ENCODE peak calls at places on chromosomes 5 and 9, in four cellular contexts. A, U, M and B are unnamed samples.

GRCh38 chr9:134189475-134190231 is 25.3 kb upstream of the RNU6ATAC start:
- DNase-seq in M (peak; percentile 10), U (no peak), A (peak; percentile 54), B (no peak)

GRCh38 chr5:6349387-6349786 is 29.0 kb downstream of the MED10 start:
- DNase-seq in U (no peak), A (no peak), M (no peak), B (no peak)

GRCh38 chr9:22169243-22169642 is 160.1 kb upstream of the CDKN2B start:
- DNase-seq in A (no peak), U (no peak), M (no peak), B (no peak)

GRCh38 chr9:4549751-4550295 is 59.6 kb downstream of the SLC1A1 start:
- DNase-seq in M (no peak), A (no peak), U (no peak), B (no peak)

GRCh38 chr5:65933295-65933694 is 6.9 kb downstream of the ERBIN start:
- DNase-seq in U (peak; percentile 20), M (no peak), A (no peak), B (no peak)

GRCh38 chr9:132209263-132209662 is 47.4 kb downstream of the NTNG2 start:
- DNase-seq in A (no peak), M (no peak), U (no peak), B (no peak)

GRCh38 chr9:78321505-78321904 is 24.6 kb downstream of the PSAT1 start:
- DNase-seq in A (no peak), U (no peak), M (no peak), B (peak; percentile 30)

GRCh38 chr5:107772418-107773310 is 101.9 kb upstream of the EFNA5 start:
- DNase-seq in M (no peak), A (no peak), U (no peak), B (no peak)

GRCh38 chr9:9574080-9574479 is 1038.7 kb downstream of the PTPRD start:
- DNase-seq in M (no peak), A (no peak), U (no peak), B (no peak)

GRCh38 chr9:95150903-95151302 is 166.6 kb downstream of the FANCC start:
- DNase-seq in M (no peak), U (no peak), A (no peak), B (no peak)

GRCh38 chr9:89234186-89234585 is 55.6 kb upstream of the SHC3 start:
- DNase-seq in M (no peak), A (no peak), U (no peak), B (no peak)

GRCh38 chr5:24389968-24390367 is 254.8 kb downstream of the CDH10 start:
- DNase-seq in A (no peak), U (no peak), M (no peak), B (no peak)

GRCh38 chr9:15308511-15308910 is 1.5 kb upstream of the TTC39B start:
- DNase-seq in M (no peak), A (no peak), U (no peak), B (no peak)

GRCh38 chr9:119003218-119003617 is 366.0 kb downstream of the BRINP1 start:
- DNase-seq in A (no peak), U (no peak), M (no peak), B (no peak)

GRCh38 chr9:98171176-98171925 is 21.1 kb downstream of the CORO2A start:
- DNase-seq in M (no peak), U (no peak), A (no peak), B (no peak)

GRCh38 chr5:126676195-126676624 is 75.5 kb downstream of the PHAX start:
- DNase-seq in U (peak; percentile 82), A (peak; percentile 31), M (peak; percentile 31), B (no peak)

GRCh38 chr9:89874351-89875321 is 269.8 kb downstream of the GADD45G start:
- DNase-seq in U (no peak), M (peak; percentile 60), A (peak; percentile 18), B (peak; percentile 58)

GRCh38 chr9:72602629-72603028 is 81.2 kb downstream of the TMC1 start:
- DNase-seq in U (no peak), A (no peak), M (no peak), B (no peak)

GRCh38 chr5:1648806-1649205 is 125.0 kb upstream of the LPCAT1 start:
- DNase-seq in M (no peak), A (no peak), U (no peak), B (no peak)

GRCh38 chr5:124365491-124365890 is 380.9 kb downstream of the ZNF608 start:
- DNase-seq in U (no peak), A (no peak), M (no peak), B (no peak)

GRCh38 chr5:141747646-141748229 is 65.7 kb upstream of the ARAP3 start:
- DNase-seq in U (peak; percentile 43), M (no peak), A (no peak), B (no peak)

GRCh38 chr5:33641722-33642505 is 201.1 kb downstream of the TARS1 start:
- DNase-seq in M (no peak), A (no peak), U (no peak), B (no peak)

GRCh38 chr5:74185599-74185998 is 454.9 kb downstream of the ENC1 start:
- DNase-seq in A (no peak), U (no peak), M (no peak), B (no peak)

GRCh38 chr9:133731876-133732321 is 6.3 kb downstream of the SARDH start:
- DNase-seq in U (peak; percentile 53), M (no peak), A (no peak), B (no peak)

GRCh38 chr5:169786219-169786618 is 149.1 kb downstream of the DOCK2 start:
- DNase-seq in M (no peak), U (no peak), A (no peak), B (no peak)

GRCh38 chr5:106966686-106967315 is 703.9 kb downstream of the EFNA5 start:
- DNase-seq in M (no peak), A (no peak), U (no peak), B (no peak)

GRCh38 chr9:114184071-114184470 is 28.7 kb downstream of the COL27A1 start:
- DNase-seq in U (no peak), M (no peak), A (no peak), B (no peak)

GRCh38 chr9:93824386-93825294 is 130.5 kb downstream of the BARX1 start:
- DNase-seq in M (no peak), U (no peak), A (no peak), B (peak; percentile 52)

GRCh38 chr9:123470121-123470851 is 114.3 kb downstream of the CRB2 start:
- DNase-seq in U (no peak), M (no peak), A (no peak), B (no peak)

GRCh38 chr5:78574157-78574673 is 74.4 kb downstream of the LHFPL2 start:
- DNase-seq in U (peak; percentile 42), A (no peak), M (no peak), B (no peak)

GRCh38 chr5:395156-395920 is 47.6 kb upstream of the EXOC3 start:
- DNase-seq in A (no peak), M (no peak), U (no peak), B (peak; percentile 51)
- H3K4me1 ChIP-seq in A (peaks cover 11% of the 10 kb centered on the region), M (peaks cover 12% of the 10 kb centered on the region), U (peaks cover 7% of the 10 kb centered on the region), B (peaks cover 10% of the 10 kb centered on the region)

GRCh38 chr5:50301756-50302155 is 139.3 kb downstream of the EMB start:
- DNase-seq in U (no peak), M (no peak), A (no peak), B (no peak)
- H3K9me3 ChIP-seq in U (peaks cover 22% of the 10 kb centered on the region), M (no peaks in the 10 kb centered on the region), A (no peaks in the 10 kb centered on the region), B (no peaks in the 10 kb centered on the region)

GRCh38 chr9:137243626-137244485 is 2.8 kb downstream of the TUBB4B start:
- DNase-seq in U (no peak), A (no peak), M (no peak), B (no peak)

GRCh38 chr9:137240841-137241489 is at the start of gene TUBB4B:
- DNase-seq in U (peak; percentile 100), M (peak; percentile 99), A (peak; percentile 100), B (peak; percentile 100)

GRCh38 chr9:137242329-137243204 is 1.5 kb downstream of the TUBB4B start:
- DNase-seq in A (no peak), U (no peak), M (no peak), B (no peak)

GRCh38 chr9:137240321-137240840 is 706 bp upstream of the TUBB4B start:
- DNase-seq in U (peak; percentile 74), M (peak; percentile 73), A (peak; percentile 83), B (peak; percentile 76)

GRCh38 chr9:137241490-137242328 is 622 bp downstream of the TUBB4B start:
- DNase-seq in A (peak; percentile 77), U (peak; percentile 55), M (peak; percentile 61), B (peak; percentile 71)
- H3K4me1 ChIP-seq in A (peaks cover 6% of the 10 kb centered on the region), U (peaks cover 54% of the 10 kb centered on the region), M (peaks cover 49% of the 10 kb centered on the region), B (peaks cover 61% of the 10 kb centered on the region)

GRCh38 chr5:179112469-179113142 is 52.4 kb downstream of the ZNF354C start:
- DNase-seq in U (no peak), A (no peak), M (no peak), B (peak; percentile 7)

GRCh38 chr5:179113143-179113530 is 53.0 kb downstream of the ZNF354C start:
- DNase-seq in M (no peak), U (no peak), A (no peak), B (peak; percentile 18)

GRCh38 chr5:179110528-179110927 is 50.4 kb downstream of the ZNF354C start:
- DNase-seq in U (no peak), M (no peak), A (no peak), B (peak; percentile 34)

GRCh38 chr5:179113945-179114641 is 53.9 kb downstream of the ZNF354C start:
- DNase-seq in M (no peak), U (no peak), A (no peak), B (peak; percentile 11)

DNA sequence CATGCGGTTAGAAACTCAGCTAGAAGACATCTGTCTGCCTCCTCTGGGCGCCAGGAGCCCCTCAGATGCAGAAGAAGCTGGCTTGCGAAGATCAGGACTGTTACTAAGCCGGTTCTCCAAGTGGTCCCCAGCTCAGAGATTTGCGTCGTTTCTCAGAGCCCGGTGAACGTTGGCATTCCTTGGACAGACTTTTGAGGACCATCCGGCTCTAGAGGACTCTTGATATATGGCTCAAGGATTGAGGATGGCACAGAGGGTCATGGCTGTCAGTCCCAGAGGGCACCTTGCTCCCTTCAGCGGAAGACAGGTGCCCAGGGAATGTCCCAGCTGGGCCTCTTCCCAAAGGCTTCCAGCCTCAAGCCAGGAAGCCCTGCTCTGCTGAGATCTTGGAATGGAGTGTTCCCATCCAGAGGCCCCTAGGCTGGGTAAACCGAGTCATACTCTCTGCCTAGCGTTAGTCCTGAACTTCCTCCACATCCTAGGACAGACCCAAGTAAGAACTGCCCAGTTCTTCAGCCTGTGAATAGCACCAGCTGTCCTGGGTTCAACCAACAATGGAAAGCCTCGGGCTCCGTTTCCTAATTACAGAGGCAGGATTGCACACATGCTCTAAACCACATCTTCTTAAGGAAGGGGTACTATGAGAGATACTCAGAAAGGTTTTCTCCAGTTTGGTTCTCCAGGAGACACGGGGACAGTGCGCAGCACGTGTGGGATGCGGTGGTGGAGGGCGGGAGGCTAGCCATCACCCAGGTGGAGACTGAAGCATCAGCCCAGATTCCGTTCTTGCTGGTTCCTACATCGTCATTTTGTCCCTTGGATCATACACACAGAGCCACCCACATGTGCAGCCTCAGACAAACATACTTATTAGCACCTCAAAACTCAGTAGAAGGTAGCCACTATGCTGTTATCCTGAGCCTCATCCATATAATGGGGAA is 51.4 kb downstream of the ZNF354C start:
- DNase-seq in A (no peak), U (no peak), M (no peak), B (peak; percentile 38)
- H3K9me3 ChIP-seq in A (no peaks in the 10 kb centered on the region), U (no peaks in the 10 kb centered on the region), M (peaks cover 71% of the 10 kb centered on the region), B (peaks cover 4% of the 10 kb centered on the region)